ENCODE peak calls at places on chromosomes 3 and 15, in ten cellular contexts. M, C, Z, H, L, O, A, P, J and K are unnamed samples. For H3K27me3 and H3K36me3, the result is how much of the 10 kb centered on the place peaks cover.

GRCh38 chr15:71730277-71731144 is 79.8 kb upstream of the NR2E3 start:
- DNase-seq in M (peak), C (peak), Z (peak), H (peak), L (no peak), O (no peak), A (peak), P (peak), J (peak), K (peak)

GRCh38 chr15:63029701-63030100 is 12.8 kb upstream of the TPM1 start:
- DNase-seq in M (no peak), C (no peak), Z (no peak), H (no peak), L (no peak), O (no peak), A (no peak), P (no peak), J (no peak), K (no peak)

GRCh38 chr15:88745696-88746095 is 57.5 kb upstream of the ACAN start:
- DNase-seq in M (no peak), C (no peak), Z (peak), H (no peak), L (no peak), O (no peak), A (no peak), P (no peak), J (no peak), K (no peak)

GRCh38 chr3:127366383-127366782 is 78.5 kb upstream of the PRR20G start:
- DNase-seq in M (no peak), C (peak), Z (no peak), H (no peak), L (no peak), O (no peak), A (no peak), P (no peak), J (no peak), K (no peak)

GRCh38 chr15:101017935-101018849 is 99.0 kb downstream of the LRRK1 start:
- DNase-seq in M (no peak), C (no peak), Z (no peak), H (no peak), L (peak), O (no peak), A (no peak), P (peak), J (no peak), K (no peak)

GRCh38 chr3:24793896-24794295 is 299.2 kb upstream of the THRB start:
- DNase-seq in M (no peak), C (no peak), Z (no peak), H (no peak), L (no peak), O (no peak), A (no peak), P (no peak), J (no peak), K (no peak)

GRCh38 chr15:98873441-98874218 is 134.0 kb downstream of the PGPEP1L start:
- DNase-seq in M (no peak), C (no peak), Z (peak), H (no peak), L (no peak), O (no peak), A (no peak), P (no peak), J (no peak), K (no peak)

GRCh38 chr3:159319156-159319555 is 517.3 kb downstream of the MFSD1 start:
- DNase-seq in M (no peak), C (no peak), Z (no peak), H (no peak), L (no peak), O (no peak), A (no peak), P (no peak), J (no peak), K (no peak)

GRCh38 chr3:45178131-45179023 is 32.2 kb upstream of the CDCP1 start:
- DNase-seq in M (no peak), C (no peak), Z (peak), H (peak), L (no peak), O (no peak), A (peak), P (no peak), J (no peak), K (no peak)

GRCh38 chr3:177463863-177464262 is 266.6 kb upstream of the TBL1XR1 start:
- DNase-seq in M (no peak), C (no peak), Z (peak), H (no peak), L (no peak), O (no peak), A (no peak), P (no peak), J (no peak), K (peak)

GRCh38 chr3:188931531-188931930 is 240.2 kb upstream of the TPRG1 start:
- DNase-seq in M (no peak), C (no peak), Z (no peak), H (no peak), L (no peak), O (no peak), A (no peak), P (no peak), J (no peak), K (no peak)

GRCh38 chr3:178193846-178194245 is 342.4 kb upstream of the KCNMB2 start:
- DNase-seq in M (no peak), C (no peak), Z (no peak), H (no peak), L (no peak), O (no peak), A (no peak), P (peak), J (no peak), K (no peak)

GRCh38 chr15:40768492-40769309 is 1.1 kb upstream of the C15orf62 start:
- DNase-seq in M (no peak), C (no peak), Z (no peak), H (no peak), L (peak), O (no peak), A (no peak), P (peak), J (no peak), K (no peak)

GRCh38 chr3:25584011-25584789 is 80.5 kb downstream of the TOP2B start:
- DNase-seq in M (no peak), C (no peak), Z (no peak), H (no peak), L (no peak), O (no peak), A (no peak), P (no peak), J (no peak), K (no peak)

GRCh38 chr3:74621581-74621980 is 7.1 kb upstream of the CNTN3 start:
- DNase-seq in M (no peak), C (no peak), Z (no peak), H (no peak), L (no peak), O (no peak), A (no peak), P (no peak), J (no peak), K (no peak)

GRCh38 chr15:39908186-39908585 is 11.9 kb downstream of the GPR176 start:
- DNase-seq in M (no peak), C (no peak), Z (peak), H (no peak), L (no peak), O (no peak), A (no peak), P (peak), J (no peak), K (no peak)

GRCh38 chr3:195548496-195548895 is 5.4 kb upstream of the PPP1R2 start:
- DNase-seq in M (no peak), C (no peak), Z (no peak), H (no peak), L (no peak), O (no peak), A (no peak), P (no peak), J (no peak), K (no peak)

GRCh38 chr3:156307704-156308103 is 187.3 kb downstream of the KCNAB1 start:
- DNase-seq in M (peak), C (no peak), Z (peak), H (peak), L (peak), O (peak), A (peak), P (peak), J (no peak), K (no peak)

GRCh38 chr3:63508775-63509174 is 143.7 kb upstream of the SNTN start:
- DNase-seq in M (no peak), C (no peak), Z (no peak), H (no peak), L (no peak), O (no peak), A (no peak), P (no peak), J (no peak), K (no peak)

GRCh38 chr3:156749244-156749643 is 74.9 kb downstream of the TIPARP start:
- DNase-seq in M (no peak), C (peak), Z (peak), H (no peak), L (no peak), O (no peak), A (no peak), P (no peak), J (no peak), K (peak)

GRCh38 chr15:33489335-33489734 is 178.6 kb downstream of the RYR3 start:
- DNase-seq in M (no peak), C (no peak), Z (no peak), H (no peak), L (no peak), O (no peak), A (no peak), P (no peak), J (no peak), K (no peak)

GRCh38 chr15:73923488-73924164 is 2.6 kb upstream of the LOXL1 start:
- DNase-seq in M (no peak), C (no peak), Z (no peak), H (no peak), L (peak), O (no peak), A (no peak), P (no peak), J (no peak), K (no peak)

GRCh38 chr3:100165926-100166550 is 51.7 kb upstream of the FILIP1L start:
- DNase-seq in M (no peak), C (no peak), Z (no peak), H (no peak), L (no peak), O (no peak), A (no peak), P (no peak), J (no peak), K (no peak)

GRCh38 chr15:69341356-69341755 is 42.6 kb downstream of the PAQR5 start:
- DNase-seq in M (no peak), C (no peak), Z (no peak), H (no peak), L (no peak), O (no peak), A (no peak), P (peak), J (no peak), K (no peak)

GRCh38 chr3:133663569-133664313 is 2.0 kb upstream of the TOPBP1 start:
- DNase-seq in M (no peak), C (peak), Z (peak), H (no peak), L (no peak), O (no peak), A (no peak), P (peak), J (peak), K (peak)

GRCh38 chr15:87038404-87038803 is 958.7 kb downstream of the AGBL1 start:
- DNase-seq in M (no peak), C (no peak), Z (no peak), H (no peak), L (no peak), O (no peak), A (no peak), P (no peak), J (no peak), K (no peak)

GRCh38 chr15:65056868-65057548 is 10.8 kb downstream of the RASL12 start:
- DNase-seq in M (no peak), C (no peak), Z (peak), H (no peak), L (peak), O (no peak), A (no peak), P (no peak), J (no peak), K (peak)

GRCh38 chr15:67109141-67110034 is 44.0 kb downstream of the SMAD3 start:
- DNase-seq in M (peak), C (no peak), Z (peak), H (no peak), L (peak), O (no peak), A (peak), P (peak), J (no peak), K (peak)

GRCh38 chr3:158313344-158313927 is 203.5 kb downstream of the RSRC1 start:
- DNase-seq in M (no peak), C (peak), Z (peak), H (no peak), L (no peak), O (no peak), A (no peak), P (peak), J (no peak), K (no peak)

GRCh38 chr3:38141952-38142273 is 3.5 kb downstream of the MYD88 start:
- DNase-seq in M (no peak), C (no peak), Z (no peak), H (no peak), L (no peak), O (no peak), A (no peak), P (no peak), J (no peak), K (no peak)

GRCh38 chr3:111484666-111485065 is 57.3 kb upstream of the CD96 start:
- DNase-seq in M (no peak), C (no peak), Z (no peak), H (no peak), L (no peak), O (no peak), A (no peak), P (no peak), J (no peak), K (no peak)

GRCh38 chr3:168877899-168878298 is 782.2 kb upstream of the GOLIM4 start:
- DNase-seq in M (no peak), C (no peak), Z (no peak), H (no peak), L (no peak), O (no peak), A (no peak), P (peak), J (no peak), K (no peak)

GRCh38 chr3:146160964-146161724 is at the start of gene PLOD2:
- DNase-seq in M (peak), C (peak), Z (peak), H (peak), L (peak), O (peak), A (peak), P (peak), J (no peak), K (peak)

GRCh38 chr3:173138031-173138430 is 3.0 kb downstream of the SPATA16 start:
- DNase-seq in M (no peak), C (no peak), Z (no peak), H (no peak), L (no peak), O (no peak), A (no peak), P (no peak), J (no peak), K (no peak)

GRCh38 chr15:72532991-72533601 is 59.0 kb downstream of the ARIH1 start:
- DNase-seq in M (no peak), C (no peak), Z (no peak), H (no peak), L (no peak), O (no peak), A (no peak), P (no peak), J (peak), K (no peak)

DNA sequence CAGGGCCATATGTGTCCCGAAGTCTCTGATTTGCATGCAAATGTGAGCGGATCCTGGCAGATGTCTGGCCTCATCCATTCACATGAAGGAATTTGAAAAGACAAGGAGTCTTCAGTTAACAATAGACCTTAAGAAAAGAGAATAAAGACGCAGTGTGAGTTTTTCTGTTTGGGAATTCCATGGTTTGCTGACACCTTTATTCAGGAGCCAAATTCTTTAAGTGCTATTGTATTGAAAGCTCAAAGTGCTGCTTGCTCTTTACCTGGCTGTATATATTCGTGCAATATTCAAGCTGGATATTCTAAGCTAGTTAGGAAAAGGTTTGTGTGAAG is 2.2 kb downstream of the LRRN1 start:
- DNase-seq in M (no peak), C (no peak), Z (no peak), H (no peak), L (no peak), O (no peak), A (no peak), P (no peak), J (no peak), K (peak)
- H3K4me3 ChIP-seq in M (no peak), C (peak), Z (no peak), H (peak), L (no peak), O (peak), A (no peak), P (no peak), J (no peak), K (peak)

DNA sequence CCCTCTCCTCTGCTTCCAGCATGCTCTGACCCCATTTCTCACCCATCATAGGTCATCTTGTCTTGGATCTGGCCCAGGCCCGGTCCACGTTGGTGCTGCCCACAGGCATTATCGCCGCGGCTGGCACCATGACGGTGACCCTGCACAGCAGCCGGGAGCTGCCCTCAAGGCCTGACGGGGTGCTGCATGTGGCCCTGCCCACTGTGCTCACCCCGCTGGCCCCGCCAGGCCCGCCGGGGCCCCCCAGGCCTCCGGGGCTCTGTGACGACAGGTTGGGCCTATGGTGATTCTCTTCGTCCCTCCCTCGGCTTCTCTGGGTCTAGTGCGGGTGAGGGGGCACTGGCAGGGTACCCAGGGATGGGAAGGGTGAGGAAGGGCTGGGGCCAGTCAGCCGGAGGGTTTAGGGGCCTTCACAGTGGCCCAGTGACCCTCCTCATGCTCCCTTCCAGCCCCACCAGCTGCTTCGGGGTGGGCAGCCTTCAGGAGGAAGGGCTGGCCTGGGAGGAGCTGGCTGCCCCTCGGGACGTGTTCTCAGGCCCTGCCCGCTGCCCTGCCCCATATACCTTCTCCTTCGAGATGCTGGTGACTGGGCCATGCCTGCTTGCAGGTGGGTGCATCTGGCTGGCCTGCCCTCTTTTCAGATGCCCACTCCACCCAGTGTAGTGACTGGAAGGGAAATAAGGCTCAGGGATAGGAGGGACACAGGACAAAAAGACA is 3.9 kb downstream of the VWA5B2 start:
- DNase-seq in M (no peak), C (no peak), Z (no peak), H (no peak), L (no peak), O (no peak), A (no peak), P (no peak), J (no peak), K (peak)
- H3K27me3 ChIP-seq in M (under half), C (half or more), Z (under half), H (under half), L (under half), O (under half), A (under half), P (under half), J (under half), K (under half)

GRCh38 chr3:66407281-66408218 is 93.3 kb downstream of the LRIG1 start:
- DNase-seq in M (peak), C (peak), Z (no peak), H (peak), L (peak), O (no peak), A (peak), P (peak), J (peak), K (peak)

GRCh38 chr3:66406841-66407240 is 94.0 kb downstream of the LRIG1 start:
- DNase-seq in M (peak), C (no peak), Z (no peak), H (no peak), L (no peak), O (no peak), A (no peak), P (no peak), J (no peak), K (no peak)

GRCh38 chr3:66404903-66405700 is 95.7 kb downstream of the LRIG1 start:
- DNase-seq in M (peak), C (no peak), Z (no peak), H (no peak), L (no peak), O (no peak), A (no peak), P (no peak), J (no peak), K (no peak)

GRCh38 chr3:66405701-66406091 is 95.1 kb downstream of the LRIG1 start:
- DNase-seq in M (peak), C (no peak), Z (peak), H (no peak), L (peak), O (peak), A (no peak), P (no peak), J (no peak), K (no peak)

GRCh38 chr3:66406186-66406585 is 94.6 kb downstream of the LRIG1 start:
- DNase-seq in M (peak), C (no peak), Z (no peak), H (no peak), L (peak), O (no peak), A (no peak), P (no peak), J (no peak), K (no peak)
- H3K36me3 ChIP-seq in M (under half), C (under half), Z (under half), H (under half), L (half or more), O (under half), A (under half), P (under half), J (under half), K (half or more)

GRCh38 chr15:92832992-92833438 is 67.1 kb upstream of the CHD2 start:
- DNase-seq in M (peak), C (no peak), Z (no peak), H (no peak), L (no peak), O (no peak), A (no peak), P (peak), J (no peak), K (no peak)
- H3K4me3 ChIP-seq in M (no peak), C (no peak), Z (no peak), H (peak), L (peak), O (peak), A (no peak), P (no peak), J (no peak), K (no peak)

DNA sequence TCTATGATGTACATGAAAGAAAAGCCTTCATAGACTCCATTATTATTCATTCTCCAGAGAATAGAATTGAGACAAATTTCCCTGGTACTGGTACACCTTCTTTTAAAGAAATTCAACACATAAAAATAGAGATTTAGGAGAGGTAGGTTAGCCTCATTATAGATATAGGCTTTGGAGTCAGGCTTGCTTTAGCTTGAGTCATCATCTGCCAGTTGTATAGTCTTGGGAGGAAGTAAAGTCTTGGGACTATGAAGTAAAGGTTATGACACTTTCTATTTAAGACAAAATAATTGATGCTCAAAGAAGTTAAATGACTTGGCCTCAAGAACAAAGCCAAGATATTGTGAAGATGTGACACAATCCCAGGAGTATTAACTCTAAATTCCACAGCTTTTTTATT is 4.3 kb downstream of the HRG start:
- DNase-seq in M (no peak), C (no peak), Z (no peak), H (no peak), L (no peak), O (no peak), A (no peak), P (no peak), J (no peak), K (no peak)
- H3K27me3 ChIP-seq in M (under half), C (under half), Z (under half), H (under half), L (under half), O (under half), A (under half), P (under half), J (under half), K (under half)

DNA sequence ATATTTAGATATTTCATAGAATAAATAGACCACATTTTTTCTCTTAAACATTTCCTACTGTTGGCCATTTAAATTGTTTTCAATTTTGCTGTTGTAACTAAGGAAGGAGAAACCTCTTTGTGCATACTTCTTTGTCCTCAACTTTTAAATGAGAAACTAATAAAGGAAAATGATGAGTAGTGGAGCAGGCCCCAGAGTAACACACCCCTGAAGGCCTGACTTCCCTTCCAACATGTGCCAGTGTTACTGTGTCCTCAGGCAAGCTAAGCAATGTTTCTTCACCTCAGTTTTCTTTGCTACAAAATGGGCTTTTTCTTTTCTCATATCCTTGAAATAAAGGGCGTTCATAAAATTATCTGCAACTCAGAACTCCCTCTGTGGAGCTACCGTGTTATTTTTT is 53.7 kb downstream of the RPL22L1 start:
- DNase-seq in M (no peak), C (no peak), Z (no peak), H (no peak), L (no peak), O (no peak), A (no peak), P (no peak), J (no peak), K (no peak)
- H3K36me3 ChIP-seq in M (under half), C (under half), Z (under half), H (under half), L (under half), O (under half), A (under half), P (under half), J (under half), K (under half)